ENCODE peak calls at places on chromosomes 11 and 22, in six cellular contexts. One of them, this sample, is unnamed.

GRCh38 chr11:119472186-119472855 is 49.3 kb upstream of the THY1 start:
- DNase-seq in cardiac fibroblast: peak; percentile 50
- DNase-seq in activated effector memory CD4-positive, alpha-beta T cell treated with Interleukin-2 at 50 U/mL for 16 hours: no peak
- DNase-seq in activated CD4-positive, alpha-beta T cell treated with anti-CD3 and anti-CD28 coated beads for 36 hours: no peak
- DNase-seq in cardiac muscle cell: no peak
- DNase-seq in NCI-H2081: no peak
- DNase-seq in this sample: no peak

GRCh38 chr11:8527939-8528338 is 66.1 kb downstream of the STK33 start:
- DNase-seq in cardiac fibroblast: no peak
- DNase-seq in activated effector memory CD4-positive, alpha-beta T cell treated with Interleukin-2 at 50 U/mL for 16 hours: no peak
- DNase-seq in activated CD4-positive, alpha-beta T cell treated with anti-CD3 and anti-CD28 coated beads for 36 hours: no peak
- DNase-seq in cardiac muscle cell: peak; percentile 5
- DNase-seq in NCI-H2081: no peak
- DNase-seq in this sample: no peak

GRCh38 chr22:44685384-44686056 is 16.5 kb upstream of the PRR5 start:
- DNase-seq in cardiac fibroblast: peak; percentile 59
- DNase-seq in activated effector memory CD4-positive, alpha-beta T cell treated with Interleukin-2 at 50 U/mL for 16 hours: peak; percentile 80
- DNase-seq in activated CD4-positive, alpha-beta T cell treated with anti-CD3 and anti-CD28 coated beads for 36 hours: peak; percentile 92
- DNase-seq in cardiac muscle cell: no peak
- DNase-seq in NCI-H2081: no peak
- DNase-seq in this sample: peak; percentile 72

GRCh38 chr11:114157476-114158050 is 98.1 kb downstream of the ZBTB16 start:
- DNase-seq in cardiac fibroblast: no peak
- DNase-seq in activated effector memory CD4-positive, alpha-beta T cell treated with Interleukin-2 at 50 U/mL for 16 hours: no peak
- DNase-seq in activated CD4-positive, alpha-beta T cell treated with anti-CD3 and anti-CD28 coated beads for 36 hours: no peak
- DNase-seq in cardiac muscle cell: no peak
- DNase-seq in NCI-H2081: no peak
- DNase-seq in this sample: no peak

GRCh38 chr22:49760280-49760629 is 67.4 kb downstream of the BRD1 start:
- DNase-seq in cardiac fibroblast: no peak
- DNase-seq in activated effector memory CD4-positive, alpha-beta T cell treated with Interleukin-2 at 50 U/mL for 16 hours: no peak
- DNase-seq in activated CD4-positive, alpha-beta T cell treated with anti-CD3 and anti-CD28 coated beads for 36 hours: no peak
- DNase-seq in cardiac muscle cell: no peak
- DNase-seq in NCI-H2081: no peak
- DNase-seq in this sample: no peak

GRCh38 chr22:20268289-20268349 is at the start of gene RTN4R:
- DNase-seq in cardiac fibroblast: no peak
- DNase-seq in activated effector memory CD4-positive, alpha-beta T cell treated with Interleukin-2 at 50 U/mL for 16 hours: no peak
- DNase-seq in activated CD4-positive, alpha-beta T cell treated with anti-CD3 and anti-CD28 coated beads for 36 hours: no peak
- DNase-seq in cardiac muscle cell: no peak
- DNase-seq in NCI-H2081: no peak
- DNase-seq in this sample: no peak

GRCh38 chr11:59292611-59293010 is 66.1 kb upstream of the OR5AN1 start:
- DNase-seq in cardiac fibroblast: no peak
- DNase-seq in activated effector memory CD4-positive, alpha-beta T cell treated with Interleukin-2 at 50 U/mL for 16 hours: no peak
- DNase-seq in activated CD4-positive, alpha-beta T cell treated with anti-CD3 and anti-CD28 coated beads for 36 hours: no peak
- DNase-seq in cardiac muscle cell: no peak
- DNase-seq in NCI-H2081: no peak
- DNase-seq in this sample: no peak

GRCh38 chr11:117799634-117800033 is 2.6 kb upstream of the DSCAML1 start:
- DNase-seq in cardiac fibroblast: no peak
- DNase-seq in activated effector memory CD4-positive, alpha-beta T cell treated with Interleukin-2 at 50 U/mL for 16 hours: no peak
- DNase-seq in activated CD4-positive, alpha-beta T cell treated with anti-CD3 and anti-CD28 coated beads for 36 hours: no peak
- DNase-seq in cardiac muscle cell: no peak
- DNase-seq in NCI-H2081: no peak
- DNase-seq in this sample: peak; percentile 23

GRCh38 chr11:47980907-47981621 is 705 bp downstream of the PTPRJ start:
- DNase-seq in cardiac fibroblast: peak; percentile 56
- DNase-seq in activated effector memory CD4-positive, alpha-beta T cell treated with Interleukin-2 at 50 U/mL for 16 hours: no peak
- DNase-seq in activated CD4-positive, alpha-beta T cell treated with anti-CD3 and anti-CD28 coated beads for 36 hours: peak; percentile 56
- DNase-seq in cardiac muscle cell: peak; percentile 77
- DNase-seq in NCI-H2081: peak; percentile 57
- DNase-seq in this sample: peak; percentile 63

GRCh38 chr11:125111341-125112234 is at the start of gene TMEM218:
- DNase-seq in cardiac fibroblast: peak; percentile 99
- DNase-seq in activated effector memory CD4-positive, alpha-beta T cell treated with Interleukin-2 at 50 U/mL for 16 hours: peak; percentile 94
- DNase-seq in activated CD4-positive, alpha-beta T cell treated with anti-CD3 and anti-CD28 coated beads for 36 hours: peak; percentile 98
- DNase-seq in cardiac muscle cell: peak; percentile 98
- DNase-seq in NCI-H2081: peak; percentile 99
- DNase-seq in this sample: peak; percentile 99

GRCh38 chr11:126529037-126529436 is 173.6 kb downstream of the ST3GAL4 start:
- DNase-seq in cardiac fibroblast: no peak
- DNase-seq in activated effector memory CD4-positive, alpha-beta T cell treated with Interleukin-2 at 50 U/mL for 16 hours: no peak
- DNase-seq in activated CD4-positive, alpha-beta T cell treated with anti-CD3 and anti-CD28 coated beads for 36 hours: no peak
- DNase-seq in cardiac muscle cell: no peak
- DNase-seq in NCI-H2081: no peak
- DNase-seq in this sample: no peak

GRCh38 chr22:17537155-17537554 is 26.1 kb upstream of the SLC25A18 start:
- DNase-seq in cardiac fibroblast: no peak
- DNase-seq in activated effector memory CD4-positive, alpha-beta T cell treated with Interleukin-2 at 50 U/mL for 16 hours: no peak
- DNase-seq in activated CD4-positive, alpha-beta T cell treated with anti-CD3 and anti-CD28 coated beads for 36 hours: no peak
- DNase-seq in cardiac muscle cell: no peak
- DNase-seq in NCI-H2081: no peak
- DNase-seq in this sample: no peak

GRCh38 chr22:24181088-24181995 is at the start of gene SUSD2:
- DNase-seq in cardiac fibroblast: peak; percentile 19
- DNase-seq in activated effector memory CD4-positive, alpha-beta T cell treated with Interleukin-2 at 50 U/mL for 16 hours: no peak
- DNase-seq in activated CD4-positive, alpha-beta T cell treated with anti-CD3 and anti-CD28 coated beads for 36 hours: no peak
- DNase-seq in cardiac muscle cell: peak; percentile 35
- DNase-seq in NCI-H2081: no peak
- DNase-seq in this sample: peak; percentile 62

GRCh38 chr22:48318575-48319320 is 1508.9 kb downstream of the BRD1 start:
- DNase-seq in cardiac fibroblast: no peak
- DNase-seq in activated effector memory CD4-positive, alpha-beta T cell treated with Interleukin-2 at 50 U/mL for 16 hours: no peak
- DNase-seq in activated CD4-positive, alpha-beta T cell treated with anti-CD3 and anti-CD28 coated beads for 36 hours: no peak
- DNase-seq in cardiac muscle cell: no peak
- DNase-seq in NCI-H2081: no peak
- DNase-seq in this sample: peak; percentile 0

GRCh38 chr22:31068970-31069369 is 12.1 kb upstream of the SMTN start:
- DNase-seq in cardiac fibroblast: no peak
- DNase-seq in activated effector memory CD4-positive, alpha-beta T cell treated with Interleukin-2 at 50 U/mL for 16 hours: no peak
- DNase-seq in activated CD4-positive, alpha-beta T cell treated with anti-CD3 and anti-CD28 coated beads for 36 hours: no peak
- DNase-seq in cardiac muscle cell: no peak
- DNase-seq in NCI-H2081: no peak
- DNase-seq in this sample: no peak

GRCh38 chr11:95014184-95014821 is 10.8 kb upstream of the KDM4E start:
- DNase-seq in cardiac fibroblast: no peak
- DNase-seq in activated effector memory CD4-positive, alpha-beta T cell treated with Interleukin-2 at 50 U/mL for 16 hours: no peak
- DNase-seq in activated CD4-positive, alpha-beta T cell treated with anti-CD3 and anti-CD28 coated beads for 36 hours: no peak
- DNase-seq in cardiac muscle cell: no peak
- DNase-seq in NCI-H2081: no peak
- DNase-seq in this sample: no peak

This sample was measured in transverse colon.